ENCODE peak calls at places on chromosomes 2 and 18, in seven cellular contexts. One of them, this sample, is unnamed.
A peak's percentile ranks its signal among the peaks of the same experiment; 100 is the strongest.

GRCh38 chr2:70580352-70580751 is 26.7 kb upstream of the TGFA start:
- DNase-seq in central memory CD8-positive, alpha-beta T cell: no peak
- DNase-seq in GM23338: no peak
- DNase-seq in astrocyte: no peak
- DNase-seq in psoas muscle: no peak
- DNase-seq in testis: no peak
- DNase-seq in NCI-H510A: no peak
- DNase-seq in this sample: no peak

GRCh38 chr2:25197336-25198208 is 29.2 kb upstream of the POMC start:
- DNase-seq in central memory CD8-positive, alpha-beta T cell: no peak
- DNase-seq in GM23338: peak; percentile 39
- DNase-seq in astrocyte: peak; percentile 47
- DNase-seq in psoas muscle: no peak
- DNase-seq in testis: peak; percentile 44
- DNase-seq in NCI-H510A: no peak
- DNase-seq in this sample: no peak

GRCh38 chr2:239263231-239263936 is 137.4 kb downstream of the HDAC4 start:
- DNase-seq in central memory CD8-positive, alpha-beta T cell: no peak
- DNase-seq in GM23338: no peak
- DNase-seq in astrocyte: no peak
- DNase-seq in psoas muscle: peak; percentile 57
- DNase-seq in testis: peak; percentile 13
- DNase-seq in NCI-H510A: no peak
- DNase-seq in this sample: no peak

GRCh38 chr2:232632904-232633412 is 446 bp upstream of the EFHD1 start:
- DNase-seq in central memory CD8-positive, alpha-beta T cell: no peak
- DNase-seq in GM23338: peak; percentile 37
- DNase-seq in astrocyte: no peak
- DNase-seq in psoas muscle: peak; percentile 84
- DNase-seq in testis: peak; percentile 68
- DNase-seq in NCI-H510A: no peak
- DNase-seq in this sample: no peak

GRCh38 chr2:105142239-105142638 is 99.3 kb upstream of the GPR45 start:
- DNase-seq in central memory CD8-positive, alpha-beta T cell: no peak
- DNase-seq in GM23338: peak; percentile 12
- DNase-seq in astrocyte: no peak
- DNase-seq in psoas muscle: no peak
- DNase-seq in testis: no peak
- DNase-seq in NCI-H510A: no peak
- DNase-seq in this sample: no peak

GRCh38 chr2:119516121-119516520 is 8.2 kb downstream of the SCTR start:
- DNase-seq in central memory CD8-positive, alpha-beta T cell: no peak
- DNase-seq in GM23338: no peak
- DNase-seq in astrocyte: no peak
- DNase-seq in psoas muscle: no peak
- DNase-seq in testis: no peak
- DNase-seq in NCI-H510A: no peak
- DNase-seq in this sample: no peak

GRCh38 chr2:190359896-190360376 is 16.5 kb downstream of the INPP1 start:
- DNase-seq in central memory CD8-positive, alpha-beta T cell: no peak
- DNase-seq in GM23338: peak; percentile 21
- DNase-seq in astrocyte: peak; percentile 64
- DNase-seq in psoas muscle: peak; percentile 67
- DNase-seq in testis: peak; percentile 42
- DNase-seq in NCI-H510A: no peak
- DNase-seq in this sample: no peak

GRCh38 chr2:101179982-101180381 is 28.8 kb upstream of the TBC1D8 start:
- DNase-seq in central memory CD8-positive, alpha-beta T cell: no peak
- DNase-seq in GM23338: no peak
- DNase-seq in astrocyte: no peak
- DNase-seq in psoas muscle: no peak
- DNase-seq in testis: peak; percentile 22
- DNase-seq in NCI-H510A: no peak
- DNase-seq in this sample: no peak

GRCh38 chr18:36931116-36931515 is 102.2 kb downstream of the KIAA1328 start:
- DNase-seq in central memory CD8-positive, alpha-beta T cell: no peak
- DNase-seq in GM23338: no peak
- DNase-seq in astrocyte: no peak
- DNase-seq in psoas muscle: no peak
- DNase-seq in testis: no peak
- DNase-seq in NCI-H510A: no peak
- DNase-seq in this sample: no peak

GRCh38 chr2:8675543-8675942 is 6.3 kb upstream of the ID2 start:
- DNase-seq in central memory CD8-positive, alpha-beta T cell: no peak
- DNase-seq in GM23338: no peak
- DNase-seq in astrocyte: no peak
- DNase-seq in psoas muscle: no peak
- DNase-seq in testis: no peak
- DNase-seq in NCI-H510A: no peak
- DNase-seq in this sample: no peak

GRCh38 chr18:34651586-34652369 is 58.3 kb upstream of the DTNA start:
- DNase-seq in central memory CD8-positive, alpha-beta T cell: no peak
- DNase-seq in GM23338: no peak
- DNase-seq in astrocyte: peak; percentile 23
- DNase-seq in psoas muscle: no peak
- DNase-seq in testis: no peak
- DNase-seq in NCI-H510A: no peak
- DNase-seq in this sample: no peak

GRCh38 chr2:128450211-128451015 is 131.7 kb upstream of the HS6ST1 start:
- DNase-seq in central memory CD8-positive, alpha-beta T cell: no peak
- DNase-seq in GM23338: no peak
- DNase-seq in astrocyte: no peak
- DNase-seq in psoas muscle: no peak
- DNase-seq in testis: peak; percentile 9
- DNase-seq in NCI-H510A: no peak
- DNase-seq in this sample: no peak